ENCODE peak calls at places on chromosomes 1 and 21, in nine cellular contexts. One of them, this sample, is unnamed.

GRCh38 chr1:197776348-197777082 is 1.2 kb upstream of the DENND1B start:
- DNase-seq in breast epithelium: no peak
- DNase-seq in endothelial cell of umbilical vein: peak
- DNase-seq in uterus: no peak
- DNase-seq in A549: no peak
- DNase-seq in tibial nerve: no peak
- DNase-seq in IMR-90: peak
- DNase-seq in adrenal gland: no peak
- DNase-seq in ovary: no peak
- DNase-seq in this sample: no peak

GRCh38 chr1:30691480-30691879 is 31.9 kb downstream of the MATN1 start:
- DNase-seq in ovary: no peak
- DNase-seq in adrenal gland: no peak
- DNase-seq in endothelial cell of umbilical vein: no peak
- DNase-seq in uterus: no peak
- DNase-seq in breast epithelium: peak
- DNase-seq in tibial nerve: no peak
- DNase-seq in IMR-90: no peak
- DNase-seq in A549: no peak
- DNase-seq in this sample: no peak

GRCh38 chr1:13830616-13831280 is 130.8 kb downstream of the PRDM2 start:
- DNase-seq in A549: no peak
- DNase-seq in tibial nerve: no peak
- DNase-seq in adrenal gland: no peak
- DNase-seq in breast epithelium: no peak
- DNase-seq in IMR-90: peak
- DNase-seq in uterus: no peak
- DNase-seq in endothelial cell of umbilical vein: no peak
- DNase-seq in ovary: peak
- DNase-seq in this sample: no peak

GRCh38 chr1:90313756-90314155 is 318.8 kb downstream of the ZNF326 start:
- DNase-seq in A549: no peak
- DNase-seq in adrenal gland: no peak
- DNase-seq in uterus: no peak
- DNase-seq in endothelial cell of umbilical vein: no peak
- DNase-seq in IMR-90: no peak
- DNase-seq in breast epithelium: no peak
- DNase-seq in tibial nerve: no peak
- DNase-seq in ovary: no peak
- DNase-seq in this sample: no peak

GRCh38 chr1:192485692-192486436 is 89.7 kb upstream of the RGS1 start:
- DNase-seq in breast epithelium: peak
- DNase-seq in A549: no peak
- DNase-seq in adrenal gland: peak
- DNase-seq in ovary: peak
- DNase-seq in IMR-90: peak
- DNase-seq in tibial nerve: peak
- DNase-seq in uterus: peak
- DNase-seq in endothelial cell of umbilical vein: peak
- DNase-seq in this sample: no peak

GRCh38 chr1:165355977-165356811 is at the start of gene LMX1A:
- DNase-seq in adrenal gland: peak
- DNase-seq in breast epithelium: no peak
- DNase-seq in endothelial cell of umbilical vein: no peak
- DNase-seq in tibial nerve: peak
- DNase-seq in ovary: no peak
- DNase-seq in A549: peak
- DNase-seq in uterus: no peak
- DNase-seq in IMR-90: no peak
- DNase-seq in this sample: peak

GRCh38 chr1:154186177-154186576 is 5.7 kb downstream of the TPM3 start:
- DNase-seq in ovary: no peak
- DNase-seq in endothelial cell of umbilical vein: peak
- DNase-seq in tibial nerve: no peak
- DNase-seq in breast epithelium: peak
- DNase-seq in IMR-90: peak
- DNase-seq in uterus: no peak
- DNase-seq in adrenal gland: peak
- DNase-seq in A549: peak
- DNase-seq in this sample: no peak

GRCh38 chr1:84960371-84960770 is 36.5 kb downstream of the MCOLN2 start:
- DNase-seq in adrenal gland: no peak
- DNase-seq in endothelial cell of umbilical vein: no peak
- DNase-seq in tibial nerve: no peak
- DNase-seq in A549: no peak
- DNase-seq in IMR-90: peak
- DNase-seq in uterus: no peak
- DNase-seq in breast epithelium: no peak
- DNase-seq in ovary: no peak
- DNase-seq in this sample: no peak

GRCh38 chr1:232625319-232625868 is 4.5 kb downstream of the SIPA1L2 start:
- DNase-seq in tibial nerve: no peak
- DNase-seq in adrenal gland: no peak
- DNase-seq in endothelial cell of umbilical vein: no peak
- DNase-seq in IMR-90: no peak
- DNase-seq in A549: no peak
- DNase-seq in uterus: no peak
- DNase-seq in ovary: no peak
- DNase-seq in breast epithelium: no peak
- DNase-seq in this sample: no peak

GRCh38 chr1:200245492-200245891 is 164.3 kb downstream of the ZNF281 start:
- DNase-seq in ovary: no peak
- DNase-seq in endothelial cell of umbilical vein: no peak
- DNase-seq in adrenal gland: peak
- DNase-seq in uterus: no peak
- DNase-seq in A549: no peak
- DNase-seq in tibial nerve: no peak
- DNase-seq in IMR-90: peak
- DNase-seq in breast epithelium: no peak
- DNase-seq in this sample: no peak

GRCh38 chr1:26767714-26768113 is 20.0 kb upstream of the PIGV start:
- DNase-seq in ovary: no peak
- DNase-seq in A549: no peak
- DNase-seq in endothelial cell of umbilical vein: no peak
- DNase-seq in adrenal gland: no peak
- DNase-seq in breast epithelium: no peak
- DNase-seq in uterus: no peak
- DNase-seq in IMR-90: peak
- DNase-seq in tibial nerve: no peak
- DNase-seq in this sample: no peak
- TF ChIP-seq CTCF in ovary: no peak
- TF ChIP-seq CTCF in A549: no peak
- TF ChIP-seq CTCF in endothelial cell of umbilical vein: no peak
- TF ChIP-seq CTCF in adrenal gland: no peak
- TF ChIP-seq CTCF in breast epithelium: no peak
- TF ChIP-seq CTCF in uterus: no peak
- TF ChIP-seq CTCF in IMR-90: no peak
- TF ChIP-seq CTCF in tibial nerve: no peak
- TF ChIP-seq CTCF in this sample: no peak

DNA sequence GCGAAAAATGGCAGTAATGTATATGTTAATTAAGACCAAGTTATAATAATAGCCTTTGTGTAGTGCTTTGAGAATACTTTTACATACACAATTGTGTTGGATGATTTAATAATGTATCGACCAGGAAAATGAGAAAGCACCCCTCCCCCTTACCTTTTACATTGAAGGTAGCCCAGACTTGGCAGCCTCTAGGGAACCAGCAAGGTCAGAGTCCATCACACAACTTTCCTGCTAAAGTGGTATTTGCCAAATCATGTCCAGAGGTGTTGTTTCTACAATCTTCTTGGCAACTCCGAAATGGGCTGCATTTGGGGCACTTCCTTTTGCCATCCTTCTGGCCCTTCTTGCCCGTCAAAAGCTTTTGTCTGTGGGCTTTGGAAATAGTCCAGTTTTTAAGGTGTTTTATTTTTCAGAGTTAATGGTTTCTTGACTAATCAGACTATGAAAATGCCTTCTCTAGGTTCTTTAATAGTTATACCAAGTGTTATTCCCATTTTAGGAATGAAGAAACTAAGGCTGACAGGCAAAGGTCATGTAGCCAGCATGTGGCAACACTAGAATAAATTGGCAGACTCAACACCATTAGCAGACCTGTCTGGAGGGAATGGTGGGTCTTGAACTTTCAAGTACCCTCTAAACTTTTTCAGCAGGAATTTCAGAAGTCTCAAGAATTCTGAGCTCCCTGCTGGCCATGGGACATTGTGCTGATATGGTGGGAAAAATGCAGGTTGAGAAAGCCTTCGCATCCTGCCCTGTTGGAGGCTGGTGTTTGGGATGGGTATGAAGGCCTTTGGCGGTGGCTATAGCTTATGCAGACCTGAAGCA is 6.8 kb downstream of the ATP1A1 start:
- DNase-seq in breast epithelium: no peak
- DNase-seq in adrenal gland: no peak
- DNase-seq in tibial nerve: no peak
- DNase-seq in IMR-90: no peak
- DNase-seq in endothelial cell of umbilical vein: no peak
- DNase-seq in uterus: no peak
- DNase-seq in A549: no peak
- DNase-seq in ovary: no peak
- DNase-seq in this sample: no peak
- H3K4me3 ChIP-seq in breast epithelium: no peak
- H3K4me3 ChIP-seq in adrenal gland: no peak
- H3K4me3 ChIP-seq in tibial nerve: no peak
- H3K4me3 ChIP-seq in IMR-90: no peak
- H3K4me3 ChIP-seq in endothelial cell of umbilical vein: no peak
- H3K4me3 ChIP-seq in uterus: no peak
- H3K4me3 ChIP-seq in A549: no peak
- H3K4me3 ChIP-seq in ovary: no peak
- H3K4me3 ChIP-seq in this sample: no peak

DNA sequence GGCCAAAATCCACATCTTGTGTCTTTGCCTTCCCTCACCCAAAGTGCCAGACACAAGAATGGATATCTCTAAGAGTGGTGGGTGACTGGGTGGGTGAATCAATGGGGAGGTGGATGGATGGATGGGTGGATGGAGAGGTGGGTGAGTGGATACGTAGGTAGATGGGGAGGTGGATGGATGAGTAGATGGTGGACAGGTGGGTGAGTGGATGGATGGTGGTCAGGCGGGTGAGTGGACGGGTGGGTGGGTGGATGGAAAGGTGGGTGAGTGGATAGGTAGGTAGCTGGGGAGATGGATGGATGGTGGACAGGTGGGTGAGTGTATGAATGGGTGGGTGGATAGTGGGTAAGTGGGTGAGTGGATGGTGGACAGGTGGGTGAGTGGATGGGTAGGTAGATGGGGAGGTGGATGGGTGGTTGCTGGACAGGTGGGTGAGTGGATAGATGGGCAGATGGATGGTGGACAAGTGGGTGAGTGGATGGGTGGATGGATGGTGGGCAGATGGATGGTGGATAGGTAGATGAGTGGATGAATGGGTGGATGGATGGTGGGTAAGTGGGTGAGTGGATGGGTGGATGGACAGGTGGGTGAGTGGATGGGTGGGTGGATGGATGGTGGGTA is 34.2 kb downstream of the SLC19A1 start:
- DNase-seq in breast epithelium: no peak
- DNase-seq in tibial nerve: no peak
- DNase-seq in adrenal gland: no peak
- DNase-seq in endothelial cell of umbilical vein: no peak
- DNase-seq in ovary: peak
- DNase-seq in A549: no peak
- DNase-seq in IMR-90: no peak
- DNase-seq in uterus: no peak
- DNase-seq in this sample: no peak
- TF ChIP-seq POLR2A in breast epithelium: no peak
- TF ChIP-seq POLR2A in tibial nerve: no peak
- TF ChIP-seq POLR2A in adrenal gland: no peak
- TF ChIP-seq POLR2A in endothelial cell of umbilical vein: peak
- TF ChIP-seq POLR2A in ovary: no peak
- TF ChIP-seq POLR2A in A549: no peak
- TF ChIP-seq POLR2A in IMR-90: no peak
- TF ChIP-seq POLR2A in uterus: no peak
- TF ChIP-seq POLR2A in this sample: no peak

DNA sequence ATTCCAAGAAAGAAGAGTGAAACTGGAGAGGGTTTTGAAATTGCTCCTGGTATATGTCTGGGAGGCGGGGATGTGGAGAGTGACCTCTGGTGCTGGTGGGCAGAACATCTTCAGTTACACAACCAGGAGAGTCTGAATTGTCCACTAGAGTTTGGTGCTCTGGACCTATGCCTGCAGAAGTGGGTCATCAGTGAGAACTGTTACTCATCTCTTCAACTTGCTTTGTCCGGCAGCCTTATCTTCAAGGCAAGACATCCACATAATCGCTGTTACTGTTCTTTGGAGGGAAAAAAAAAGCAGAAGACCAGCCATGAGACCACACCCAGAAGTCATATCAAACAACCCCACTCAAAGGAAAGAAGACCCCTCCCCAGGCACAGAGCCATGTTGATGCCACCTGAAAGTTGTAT is 14.9 kb downstream of the SH2D1B start:
- DNase-seq in uterus: no peak
- DNase-seq in breast epithelium: no peak
- DNase-seq in adrenal gland: no peak
- DNase-seq in ovary: no peak
- DNase-seq in A549: no peak
- DNase-seq in endothelial cell of umbilical vein: no peak
- DNase-seq in tibial nerve: no peak
- DNase-seq in IMR-90: no peak
- DNase-seq in this sample: no peak
- TF ChIP-seq CTCF in uterus: no peak
- TF ChIP-seq CTCF in breast epithelium: no peak
- TF ChIP-seq CTCF in adrenal gland: no peak
- TF ChIP-seq CTCF in ovary: no peak
- TF ChIP-seq CTCF in A549: peak
- TF ChIP-seq CTCF in endothelial cell of umbilical vein: no peak
- TF ChIP-seq CTCF in tibial nerve: no peak
- TF ChIP-seq CTCF in IMR-90: no peak
- TF ChIP-seq CTCF in this sample: no peak

GRCh38 chr1:106755682-106756406 is 300.6 kb upstream of the PRMT6 start:
- DNase-seq in breast epithelium: no peak
- DNase-seq in IMR-90: peak
- DNase-seq in endothelial cell of umbilical vein: no peak
- DNase-seq in uterus: no peak
- DNase-seq in tibial nerve: no peak
- DNase-seq in ovary: no peak
- DNase-seq in adrenal gland: no peak
- DNase-seq in A549: no peak
- DNase-seq in this sample: no peak

GRCh38 chr1:106753069-106753468 is 303.4 kb upstream of the PRMT6 start:
- DNase-seq in adrenal gland: no peak
- DNase-seq in endothelial cell of umbilical vein: no peak
- DNase-seq in uterus: no peak
- DNase-seq in breast epithelium: no peak
- DNase-seq in A549: no peak
- DNase-seq in ovary: no peak
- DNase-seq in IMR-90: no peak
- DNase-seq in tibial nerve: no peak
- DNase-seq in this sample: no peak

GRCh38 chr1:106754957-106755356 is 301.5 kb upstream of the PRMT6 start:
- DNase-seq in A549: no peak
- DNase-seq in breast epithelium: no peak
- DNase-seq in adrenal gland: no peak
- DNase-seq in IMR-90: no peak
- DNase-seq in tibial nerve: no peak
- DNase-seq in ovary: no peak
- DNase-seq in uterus: no peak
- DNase-seq in endothelial cell of umbilical vein: no peak
- DNase-seq in this sample: no peak

GRCh38 chr1:106756752-106757151 is 299.7 kb upstream of the PRMT6 start:
- DNase-seq in breast epithelium: no peak
- DNase-seq in endothelial cell of umbilical vein: no peak
- DNase-seq in A549: no peak
- DNase-seq in ovary: no peak
- DNase-seq in adrenal gland: no peak
- DNase-seq in IMR-90: no peak
- DNase-seq in uterus: no peak
- DNase-seq in tibial nerve: no peak
- DNase-seq in this sample: no peak
- H3K4me3 ChIP-seq in breast epithelium: no peak
- H3K4me3 ChIP-seq in endothelial cell of umbilical vein: no peak
- H3K4me3 ChIP-seq in A549: no peak
- H3K4me3 ChIP-seq in ovary: no peak
- H3K4me3 ChIP-seq in adrenal gland: no peak
- H3K4me3 ChIP-seq in IMR-90: no peak
- H3K4me3 ChIP-seq in uterus: no peak
- H3K4me3 ChIP-seq in tibial nerve: no peak
- H3K4me3 ChIP-seq in this sample: no peak